ENCODE peak calls at places on chromosomes 16 and 17, in five cellular contexts. H is CD8-positive, alpha-beta T cell; Y is pancreas; F is foreskin keratinocyte; R is right cardiac atrium. I is an unnamed sample.

GRCh38 chr17:73203135-73203787 is 10.4 kb downstream of the COG1 start:
- ATAC-seq in R (peak; percentile 65), H (peak; percentile 30), F (no peak), Y (peak; percentile 81), I (peak; percentile 62)

GRCh38 chr17:58351710-58352017 is 337 bp downstream of the SUPT4H1 start:
- ATAC-seq in H (peak; percentile 19), F (peak; percentile 16), R (no peak), Y (peak; percentile 3), I (peak; percentile 1)

GRCh38 chr17:40617678-40618240 is 29.9 kb downstream of the SMARCE1 start:
- ATAC-seq in R (no peak), Y (no peak), F (peak; percentile 10), H (no peak), I (peak; percentile 66)

GRCh38 chr17:66347661-66348604 is 45.5 kb downstream of the PRKCA start:
- ATAC-seq in R (no peak), H (no peak), Y (peak; percentile 18), F (no peak), I (no peak)

GRCh38 chr17:15334266-15334665 is 7.1 kb downstream of the TEKT3 start:
- ATAC-seq in R (no peak), F (peak; percentile 71), H (no peak), Y (no peak), I (no peak)

GRCh38 chr16:65414284-65414984 is 292.6 kb upstream of the CDH11 start:
- ATAC-seq in Y (no peak), F (peak; percentile 85), H (no peak), R (no peak), I (no peak)

GRCh38 chr16:11706180-11706742 is 36.4 kb downstream of the TXNDC11 start:
- ATAC-seq in R (peak; percentile 92), F (no peak), H (no peak), Y (peak; percentile 70), I (no peak)

GRCh38 chr16:29310852-29311314 is 95.6 kb downstream of the NPIPB11 start:
- ATAC-seq in R (peak; percentile 49), H (no peak), Y (peak; percentile 95), F (no peak), I (no peak)

GRCh38 chr16:13863075-13863765 is 56.7 kb upstream of the ERCC4 start:
- ATAC-seq in Y (no peak), F (no peak), H (no peak), R (no peak), I (no peak)

GRCh38 chr16:336269-336668 is 16.3 kb downstream of the AXIN1 start:
- ATAC-seq in Y (no peak), F (no peak), H (no peak), R (no peak), I (no peak)

GRCh38 chr17:27601069-27601974 is 29.7 kb upstream of the LGALS9 start:
- ATAC-seq in H (peak; percentile 70), R (peak; percentile 70), F (peak; percentile 61), Y (peak; percentile 73), I (peak; percentile 57)

GRCh38 chr16:24731722-24732419 is 2.4 kb downstream of the TNRC6A start:
- ATAC-seq in R (peak; percentile 47), F (no peak), H (no peak), Y (peak; percentile 18), I (no peak)

GRCh38 chr16:50842589-50842988 is 100.7 kb downstream of the CYLD start:
- ATAC-seq in Y (no peak), R (no peak), H (no peak), F (peak; percentile 13), I (no peak)

GRCh38 chr17:17216236-17216635 is 10.1 kb upstream of the PLD6 start:
- ATAC-seq in H (no peak), F (no peak), R (no peak), Y (no peak), I (no peak)

GRCh38 chr17:3974138-3974687 is 10.0 kb upstream of the ATP2A3 start:
- ATAC-seq in H (no peak), F (no peak), R (peak; percentile 70), Y (no peak), I (no peak)

GRCh38 chr16:85011846-85012284 is 530 bp upstream of the ZDHHC7 start:
- ATAC-seq in H (no peak), Y (peak; percentile 42), R (peak; percentile 48), F (peak; percentile 5), I (no peak)

GRCh38 chr16:56525154-56525720 is 5.4 kb upstream of the BBS2 start:
- ATAC-seq in H (no peak), F (no peak), Y (no peak), R (no peak), I (no peak)

GRCh38 chr17:65447823-65448222 is 113.6 kb downstream of the AXIN2 start:
- ATAC-seq in R (no peak), Y (no peak), F (no peak), H (no peak), I (no peak)

GRCh38 chr16:52928955-52929354 is 123.7 kb downstream of the CHD9NB start:
- ATAC-seq in F (no peak), H (no peak), R (no peak), Y (no peak), I (no peak)

GRCh38 chr16:23858496-23859062 is 22.8 kb downstream of the PRKCB start:
- ATAC-seq in Y (peak; percentile 67), H (no peak), F (no peak), R (peak; percentile 83), I (no peak)

GRCh38 chr17:30605523-30605922 is 128.3 kb downstream of the GOSR1 start:
- ATAC-seq in Y (no peak), H (no peak), F (no peak), R (no peak), I (no peak)

GRCh38 chr17:17190188-17190587 is 15.9 kb downstream of the PLD6 start:
- ATAC-seq in Y (no peak), F (no peak), R (peak; percentile 39), H (no peak), I (no peak)

GRCh38 chr16:81148277-81148676 is 52.1 kb upstream of the GCSH start:
- ATAC-seq in Y (no peak), F (no peak), R (no peak), H (no peak), I (no peak)

GRCh38 chr16:89586218-89586617 is 10.7 kb downstream of the CPNE7 start:
- ATAC-seq in R (no peak), F (no peak), Y (no peak), H (no peak), I (no peak)

GRCh38 chr17:57278740-57279387 is 22.5 kb downstream of the MSI2 start:
- ATAC-seq in F (no peak), H (no peak), Y (no peak), R (no peak), I (no peak)

GRCh38 chr17:82213251-82214011 is 789 bp upstream of the CCDC57 start:
- ATAC-seq in F (peak; percentile 46), Y (peak; percentile 12), R (peak; percentile 39), H (peak; percentile 57), I (peak; percentile 57)

GRCh38 chr16:53183442-53183841 is 128.7 kb downstream of the CHD9 start:
- ATAC-seq in F (no peak), Y (no peak), H (no peak), R (no peak), I (no peak)

GRCh38 chr17:61313515-61314326 is 85.9 kb upstream of the TBX2 start:
- ATAC-seq in Y (no peak), R (peak; percentile 49), H (no peak), F (no peak), I (no peak)

GRCh38 chr16:10982430-10983174 is 38.2 kb downstream of the CLEC16A start:
- ATAC-seq in H (no peak), Y (no peak), R (peak; percentile 71), F (no peak), I (no peak)

GRCh38 chr16:17105239-17105721 is 365.5 kb downstream of the XYLT1 start:
- ATAC-seq in R (no peak), F (no peak), Y (no peak), H (peak; percentile 77), I (no peak)

GRCh38 chr17:80187090-80187489 is 17.3 kb downstream of the CARD14 start:
- ATAC-seq in Y (peak; percentile 67), R (peak; percentile 17), F (peak; percentile 71), H (no peak), I (peak; percentile 53)

GRCh38 chr17:14921936-14922335 is 343.2 kb downstream of the PMP22 start:
- ATAC-seq in Y (peak; percentile 11), R (no peak), F (no peak), H (no peak), I (no peak)

GRCh38 chr16:4675864-4676786 is 17.2 kb upstream of the NUDT16L1 start:
- ATAC-seq in H (peak; percentile 89), R (no peak), Y (no peak), F (no peak), I (no peak)

DNA sequence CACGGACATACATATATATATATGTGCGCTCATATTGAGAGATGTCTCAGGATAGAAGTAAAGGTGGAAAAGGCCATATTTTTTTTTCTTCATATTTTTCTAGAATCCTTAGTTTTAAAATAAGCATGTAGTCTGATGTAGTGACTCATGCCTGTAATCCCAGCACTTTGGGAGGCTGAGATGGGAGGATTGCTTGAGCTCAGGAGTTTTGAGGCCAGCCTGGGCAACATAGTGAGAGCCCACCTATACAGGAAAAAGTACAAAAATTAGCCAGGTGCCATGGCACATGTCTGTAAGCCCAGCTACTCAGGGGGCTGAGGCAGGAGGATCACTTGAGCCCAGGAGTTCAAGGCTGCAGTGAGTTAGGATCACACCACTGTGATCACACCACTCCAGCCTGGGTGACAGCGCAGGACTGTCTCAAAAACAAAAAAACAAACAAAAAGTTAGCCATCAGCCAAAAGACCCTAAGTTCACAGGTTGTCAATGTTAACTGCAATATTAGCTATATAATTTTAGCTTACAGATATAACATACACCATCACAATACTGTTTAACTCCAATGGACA is 10.4 kb downstream of the ZNF652 start:
- ATAC-seq in F (no peak), H (no peak), Y (no peak), R (no peak), I (no peak)
- H3K27ac ChIP-seq in F (no peak overlapping the region), H (no peak overlapping the region), Y (no peak overlapping the region), R (no peak overlapping the region), I (no peak overlapping the region)

GRCh38 chr16:15038689-15039088 is 17.2 kb downstream of the NTAN1 start:
- ATAC-seq in H (no peak), R (no peak), F (no peak), Y (no peak), I (no peak)
- H3K27ac ChIP-seq in H (no peak overlapping the region), R (no peak overlapping the region), F (no peak overlapping the region), Y (no peak overlapping the region), I (no peak overlapping the region)

GRCh38 chr16:30829130-30830071 is 42.4 kb upstream of the ZNF629 start:
- ATAC-seq in R (no peak), F (no peak), Y (peak; percentile 38), H (no peak), I (no peak)
- H3K27ac ChIP-seq in R (no peak overlapping the region), F (no peak overlapping the region), Y (no peak overlapping the region), H (no peak overlapping the region), I (no peak overlapping the region)

DNA sequence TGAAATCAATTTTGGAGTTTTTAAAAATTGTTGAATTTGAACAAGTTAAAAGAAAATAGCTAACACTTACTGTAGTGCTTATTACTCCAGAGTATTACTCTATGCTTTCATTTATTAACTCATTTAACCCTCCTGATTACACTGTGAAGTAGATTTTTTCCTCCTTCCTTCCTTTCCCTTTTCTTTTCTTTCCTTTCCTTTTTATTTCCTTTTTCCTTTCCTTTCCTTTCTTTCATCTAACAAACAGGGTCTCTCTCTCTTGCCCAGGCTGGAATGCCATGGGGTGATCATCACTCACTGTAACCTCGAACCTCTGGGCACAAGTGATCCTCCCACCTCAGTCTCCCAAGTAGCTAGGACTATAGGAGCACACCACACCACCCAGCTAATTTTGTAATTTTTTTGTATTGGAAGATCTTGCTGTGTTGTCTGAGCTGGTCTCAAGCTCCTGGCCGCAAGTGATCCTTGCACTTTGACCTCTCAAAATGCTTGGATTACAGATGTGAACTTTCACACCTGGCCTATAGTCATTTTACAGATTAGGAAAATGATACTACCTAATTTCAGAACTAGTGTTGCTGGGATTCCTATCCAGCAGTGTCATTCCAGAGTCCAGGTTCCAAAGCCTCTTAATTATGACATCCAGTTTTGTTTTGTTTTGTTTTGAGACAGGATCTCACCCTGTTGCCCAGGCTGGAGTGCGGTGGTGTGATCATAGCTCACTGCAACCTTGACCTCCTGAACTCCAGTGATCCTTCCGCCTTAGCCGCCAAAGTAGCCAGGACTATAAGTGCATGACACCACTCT is 59.9 kb downstream of the TAOK1 start:
- ATAC-seq in F (no peak), H (no peak), Y (peak; percentile 45), R (no peak), I (no peak)
- H3K27ac ChIP-seq in F (no peak overlapping the region), H (no peak overlapping the region), Y (no peak overlapping the region), R (no peak overlapping the region), I (no peak overlapping the region)

I was measured in gastroesophageal sphincter.